ENCODE peak calls at places on chromosome 4, in five cellular contexts. B is right lobe of liver, M is pancreas, U is putamen, V is NCI-H69. L is an unnamed sample.

GRCh38 chr4:89411539-89411938 is 103.9 kb upstream of the GPRIN3 start:
- DNase-seq in B (no peak), M (peak), U (no peak), V (no peak), L (no peak)

GRCh38 chr4:145808021-145808650 is 128.2 kb downstream of the C4orf51 start:
- DNase-seq in B (no peak), M (peak), U (peak), V (peak), L (peak)

GRCh38 chr4:150145950-150146340 is 67.7 kb downstream of the DCLK2 start:
- DNase-seq in B (no peak), M (no peak), U (no peak), V (no peak), L (no peak)

GRCh38 chr4:78618426-78618825 is 66.9 kb downstream of the ANXA3 start:
- DNase-seq in B (no peak), M (no peak), U (no peak), V (no peak), L (no peak)

GRCh38 chr4:153514001-153514526 is 47.9 kb downstream of the TMEM131L start:
- DNase-seq in B (no peak), M (no peak), U (no peak), V (no peak), L (peak)

GRCh38 chr4:184980261-184980660 is 38.0 kb upstream of the HELT start:
- DNase-seq in B (no peak), M (no peak), U (no peak), V (no peak), L (no peak)

GRCh38 chr4:8303485-8304281 is 34.1 kb downstream of the HTRA3 start:
- DNase-seq in B (peak), M (no peak), U (no peak), V (peak), L (no peak)

GRCh38 chr4:181854142-181854541 is 389.1 kb upstream of the TENM3 start:
- DNase-seq in B (no peak), M (no peak), U (no peak), V (no peak), L (peak)

GRCh38 chr4:24853142-24853541 is 57.8 kb downstream of the SOD3 start:
- DNase-seq in B (no peak), M (no peak), U (peak), V (no peak), L (no peak)

GRCh38 chr4:7872264-7872771 is 67.3 kb downstream of the AFAP1 start:
- DNase-seq in B (no peak), M (peak), U (no peak), V (peak), L (peak)

GRCh38 chr4:146524663-146525062 is 2.9 kb upstream of the SLC10A7 start:
- DNase-seq in B (no peak), M (no peak), U (no peak), V (no peak), L (no peak)

GRCh38 chr4:132132433-132132832 is 1016.7 kb upstream of the PCDH10 start:
- DNase-seq in B (no peak), M (no peak), U (no peak), V (no peak), L (peak)

GRCh38 chr4:174210952-174211490 is 72.4 kb downstream of the FBXO8 start:
- DNase-seq in B (no peak), M (no peak), U (no peak), V (no peak), L (no peak)

GRCh38 chr4:87783781-87784180 is 15.6 kb upstream of the IBSP start:
- DNase-seq in B (no peak), M (no peak), U (no peak), V (no peak), L (no peak)

GRCh38 chr4:16617416-16617815 is 281.0 kb downstream of the LDB2 start:
- DNase-seq in B (no peak), M (no peak), U (no peak), V (no peak), L (peak)

GRCh38 chr4:75916091-75916661 is 13.9 kb upstream of the PPEF2 start:
- DNase-seq in B (no peak), M (peak), U (no peak), V (peak), L (peak)

L was measured in left kidney.